ENCODE peak calls at places on chromosomes 7 and 10, in seven cellular contexts. J is GM10248, V is stomach, F is AG10803, Y is progenitor cell of endocrine pancreas, A is fibroblast of pulmonary artery, H is Calu3. S is an unnamed sample.
A peak's percentile ranks its signal among the peaks of the same experiment; 100 is the strongest.

GRCh38 chr10:12419279-12419847 is 70.0 kb downstream of the CAMK1D start:
- DNase-seq in J (no peak), V (no peak), F (peak; percentile 95), Y (no peak), A (peak; percentile 88), H (peak; percentile 31), S (peak; percentile 56)

GRCh38 chr7:151736403-151736909 is 140.5 kb downstream of the PRKAG2 start:
- DNase-seq in J (no peak), V (peak; percentile 44), F (peak; percentile 93), Y (no peak), A (peak; percentile 95), H (peak; percentile 72), S (no peak)

GRCh38 chr7:28448708-28449107 is 36.4 kb downstream of the CREB5 start:
- DNase-seq in J (peak; percentile 21), V (no peak), F (no peak), Y (no peak), A (no peak), H (no peak), S (peak; percentile 34)

GRCh38 chr7:77306231-77307067 is 106.8 kb upstream of the FGL2 start:
- DNase-seq in J (no peak), V (no peak), F (no peak), Y (no peak), A (no peak), H (no peak), S (no peak)

GRCh38 chr10:127832456-127832855 is 60.3 kb downstream of the CLRN3 start:
- DNase-seq in J (no peak), V (no peak), F (no peak), Y (no peak), A (peak; percentile 6), H (no peak), S (no peak)

GRCh38 chr7:902996-903395 is 26.6 kb downstream of the GET4 start:
- DNase-seq in J (no peak), V (no peak), F (no peak), Y (no peak), A (no peak), H (no peak), S (no peak)

GRCh38 chr10:129040377-129040776 is 426.7 kb upstream of the MGMT start:
- DNase-seq in J (no peak), V (no peak), F (no peak), Y (no peak), A (no peak), H (no peak), S (no peak)

GRCh38 chr7:8068892-8069686 is 100.5 kb downstream of the GLCCI1 start:
- DNase-seq in J (no peak), V (no peak), F (no peak), Y (no peak), A (no peak), H (no peak), S (no peak)

GRCh38 chr10:22693371-22693784 is 21.0 kb downstream of the PIP4K2A start:
- DNase-seq in J (no peak), V (no peak), F (peak; percentile 73), Y (no peak), A (peak; percentile 44), H (no peak), S (no peak)

GRCh38 chr10:29588640-29589421 is 45.9 kb downstream of the SVIL start:
- DNase-seq in J (no peak), V (no peak), F (peak; percentile 65), Y (no peak), A (peak; percentile 47), H (no peak), S (no peak)

GRCh38 chr10:123655763-123656162 is 10.4 kb upstream of the GPR26 start:
- DNase-seq in J (no peak), V (no peak), F (peak; percentile 16), Y (no peak), A (no peak), H (no peak), S (no peak)

GRCh38 chr10:51389415-51390342 is 309.7 kb downstream of the CSTF2T start:
- DNase-seq in J (peak; percentile 43), V (peak; percentile 46), F (peak; percentile 100), Y (peak; percentile 14), A (peak; percentile 97), H (peak; percentile 54), S (peak; percentile 59)

GRCh38 chr10:118669020-118669766 is 73.7 kb upstream of the PRLHR start:
- DNase-seq in J (peak; percentile 35), V (no peak), F (peak; percentile 86), Y (no peak), A (peak; percentile 51), H (no peak), S (no peak)

GRCh38 chr10:30973737-30974136 is 57.9 kb downstream of the ZNF438 start:
- DNase-seq in J (no peak), V (no peak), F (no peak), Y (no peak), A (no peak), H (no peak), S (no peak)

GRCh38 chr10:55233505-55233904 is 432.5 kb upstream of the PCDH15 start:
- DNase-seq in J (no peak), V (no peak), F (no peak), Y (no peak), A (no peak), H (no peak), S (peak; percentile 15)

GRCh38 chr7:108406474-108406873 is 49.8 kb downstream of the NRCAM start:
- DNase-seq in J (no peak), V (no peak), F (peak; percentile 18), Y (no peak), A (peak; percentile 94), H (no peak), S (no peak)

GRCh38 chr10:117938104-117938503 is 108.6 kb downstream of the RAB11FIP2 start:
- DNase-seq in J (no peak), V (no peak), F (no peak), Y (no peak), A (no peak), H (no peak), S (no peak)

GRCh38 chr7:80699030-80699638 is 60.7 kb downstream of the CD36 start:
- DNase-seq in J (peak; percentile 9), V (no peak), F (peak; percentile 53), Y (no peak), A (peak; percentile 79), H (no peak), S (peak; percentile 13)

GRCh38 chr7:117333168-117333567 is 10.3 kb upstream of the WNT2 start:
- DNase-seq in J (no peak), V (no peak), F (no peak), Y (no peak), A (no peak), H (no peak), S (no peak)

GRCh38 chr7:107856806-107857540 is 34.0 kb upstream of the DLD start:
- DNase-seq in J (no peak), V (no peak), F (peak; percentile 22), Y (no peak), A (no peak), H (no peak), S (no peak)

GRCh38 chr7:87111877-87112276 is 40.4 kb upstream of the DMTF1 start:
- DNase-seq in J (no peak), V (no peak), F (no peak), Y (no peak), A (no peak), H (no peak), S (no peak)

GRCh38 chr7:148919859-148920258 is 35.8 kb upstream of the EZH2 start:
- DNase-seq in J (no peak), V (no peak), F (no peak), Y (no peak), A (no peak), H (no peak), S (peak; percentile 52)

GRCh38 chr7:142773230-142773629 is 2.5 kb downstream of the PRSS2 start:
- DNase-seq in J (no peak), V (no peak), F (no peak), Y (no peak), A (no peak), H (no peak), S (no peak)

GRCh38 chr10:73485320-73485719 is 10.5 kb downstream of the PPP3CB start:
- DNase-seq in J (no peak), V (no peak), F (no peak), Y (no peak), A (no peak), H (no peak), S (no peak)

GRCh38 chr10:109924100-109924499 is 789 bp upstream of the XPNPEP1 start:
- DNase-seq in J (no peak), V (no peak), F (no peak), Y (no peak), A (no peak), H (no peak), S (no peak)

GRCh38 chr7:26413007-26413691 is 121.5 kb downstream of the SNX10 start:
- DNase-seq in J (no peak), V (no peak), F (no peak), Y (no peak), A (no peak), H (no peak), S (no peak)

GRCh38 chr7:26422761-26423160 is 131.1 kb downstream of the SNX10 start:
- DNase-seq in J (no peak), V (no peak), F (no peak), Y (no peak), A (no peak), H (no peak), S (no peak)

GRCh38 chr7:26419198-26419597 is 127.5 kb downstream of the SNX10 start:
- DNase-seq in J (no peak), V (no peak), F (no peak), Y (no peak), A (no peak), H (no peak), S (no peak)

GRCh38 chr7:26420600-26420999 is 128.9 kb downstream of the SNX10 start:
- DNase-seq in J (no peak), V (no peak), F (no peak), Y (no peak), A (no peak), H (no peak), S (no peak)

GRCh38 chr7:26417911-26418413 is 126.3 kb downstream of the SNX10 start:
- DNase-seq in J (no peak), V (no peak), F (no peak), Y (no peak), A (peak; percentile 3), H (no peak), S (no peak)
- TF ChIP-seq CTCF in J (no peak), V (no peak), F (no peak), Y (no peak), A (no peak), H (no peak), S (no peak)

GRCh38 chr7:50369408-50370026 is 65.0 kb downstream of the IKZF1 start:
- DNase-seq in J (peak; percentile 41), V (no peak), F (no peak), Y (no peak), A (peak; percentile 10), H (no peak), S (peak; percentile 44)
- TF ChIP-seq CTCF in J (peak; percentile 64), V (peak; percentile 31), F (peak; percentile 25), Y (peak; percentile 56), A (peak; percentile 33), H (peak; percentile 68), S (peak; percentile 54)

DNA sequence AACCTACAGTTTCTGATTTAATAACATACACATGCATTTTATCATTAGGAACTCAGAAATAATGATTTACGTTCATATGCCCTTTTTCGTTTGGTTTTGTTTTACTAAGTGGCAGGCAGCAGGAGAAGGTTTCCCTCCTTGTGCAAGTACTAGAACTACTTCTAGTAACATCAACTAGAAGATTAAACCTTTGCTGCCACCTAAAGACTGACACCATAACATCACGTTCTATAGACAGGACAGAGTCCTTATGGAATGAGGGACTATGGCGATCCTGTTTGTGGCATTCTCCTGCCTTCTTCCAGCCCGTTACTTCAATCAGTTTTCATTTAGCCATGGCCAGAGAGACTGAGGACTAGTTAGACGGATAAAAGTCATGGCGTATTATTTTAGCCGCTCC is 53.2 kb downstream of the GAD2 start:
- DNase-seq in J (peak; percentile 31), V (no peak), F (peak; percentile 35), Y (no peak), A (peak; percentile 18), H (peak; percentile 24), S (peak; percentile 49)
- TF ChIP-seq CTCF in J (peak; percentile 26), V (no peak), F (peak; percentile 46), Y (peak; percentile 58), A (no peak), H (peak; percentile 31), S (no peak)

GRCh38 chr10:113610636-113611601 is 52.9 kb downstream of the NRAP start:
- DNase-seq in J (no peak), V (no peak), F (no peak), Y (no peak), A (no peak), H (no peak), S (no peak)
- TF ChIP-seq CTCF in J (no peak), V (no peak), F (no peak), Y (no peak), A (no peak), H (no peak), S (no peak)

S was measured in GM13976.